ENCODE peak calls at places on chromosomes 12 and 14, in four cellular contexts. X, G, B and V are unnamed samples.

GRCh38 chr14:73372529-73372928 is 85.8 kb downstream of the NUMB start:
- DNase-seq in X (no peak), G (no peak), B (no peak), V (no peak)

GRCh38 chr12:21456291-21456780 is 18.9 kb downstream of the PYROXD1 start:
- DNase-seq in X (no peak), G (no peak), B (no peak), V (no peak)

GRCh38 chr12:4849024-4849594 is 60.6 kb upstream of the KCNA1 start:
- DNase-seq in X (peak; percentile 53), G (peak; percentile 49), B (no peak), V (no peak)

GRCh38 chr14:40368314-40368713 is 936.1 kb upstream of the FBXO33 start:
- DNase-seq in X (no peak), G (no peak), B (no peak), V (no peak)

GRCh38 chr14:101854366-101854765 is 92.9 kb downstream of the PPP2R5C start:
- DNase-seq in X (no peak), G (no peak), B (no peak), V (no peak)

GRCh38 chr12:88723219-88723618 is 142.9 kb upstream of the KITLG start:
- DNase-seq in X (no peak), G (no peak), B (no peak), V (no peak)

GRCh38 chr14:105855246-105855892 is 329.0 kb downstream of the TMEM121 start:
- DNase-seq in X (peak; percentile 66), G (no peak), B (no peak), V (no peak)

GRCh38 chr12:10553148-10553547 is 47.5 kb downstream of the EIF2S3B start:
- DNase-seq in X (no peak), G (no peak), B (no peak), V (no peak)

GRCh38 chr14:73789996-73790581 is 61.5 kb upstream of the PTGR2 start:
- DNase-seq in X (no peak), G (no peak), B (no peak), V (no peak)

GRCh38 chr14:104844306-104845032 is 20.6 kb upstream of the CEP170B start:
- DNase-seq in X (no peak), G (no peak), B (no peak), V (no peak)

GRCh38 chr12:2555487-2556082 is 239.2 kb upstream of the FKBP4 start:
- DNase-seq in X (no peak), G (no peak), B (no peak), V (no peak)

GRCh38 chr12:14776236-14776959 is 26.9 kb downstream of the WBP11 start:
- DNase-seq in X (peak; percentile 41), G (no peak), B (no peak), V (no peak)
- H3K27ac ChIP-seq in X (no peak overlapping the region), G (no peak overlapping the region), B (no peak overlapping the region), V (no peak overlapping the region)

GRCh38 chr12:84960918-84961317 is 48.3 kb upstream of the SLC6A15 start:
- DNase-seq in X (no peak), G (no peak), B (no peak), V (no peak)

GRCh38 chr12:84969226-84969625 is 56.6 kb upstream of the SLC6A15 start:
- DNase-seq in X (no peak), G (no peak), B (no peak), V (no peak)

DNA sequence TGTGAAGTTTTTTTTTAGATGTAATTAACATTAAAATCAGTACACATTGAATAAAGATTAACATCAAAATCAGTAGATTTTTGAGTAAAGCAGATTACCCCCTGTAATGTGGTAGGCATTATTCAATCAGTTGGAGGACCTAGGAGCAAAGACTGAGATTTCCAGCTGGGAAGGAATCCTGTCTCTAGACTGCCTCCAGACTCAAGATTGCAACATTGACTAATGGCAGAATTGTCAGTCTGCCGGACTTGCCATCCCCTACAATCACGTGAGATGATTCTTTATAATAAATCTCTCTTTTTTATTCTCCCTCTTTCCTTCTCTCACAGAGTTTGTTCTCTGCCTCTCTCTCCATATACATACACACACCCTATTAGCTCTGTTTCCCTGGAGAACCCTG is 51.4 kb upstream of the SLC6A15 start:
- DNase-seq in X (no peak), G (no peak), B (no peak), V (no peak)
- H3K4me3 ChIP-seq in X (no peak overlapping the region), G (no peak overlapping the region), B (no peak overlapping the region), V (no peak overlapping the region)

DNA sequence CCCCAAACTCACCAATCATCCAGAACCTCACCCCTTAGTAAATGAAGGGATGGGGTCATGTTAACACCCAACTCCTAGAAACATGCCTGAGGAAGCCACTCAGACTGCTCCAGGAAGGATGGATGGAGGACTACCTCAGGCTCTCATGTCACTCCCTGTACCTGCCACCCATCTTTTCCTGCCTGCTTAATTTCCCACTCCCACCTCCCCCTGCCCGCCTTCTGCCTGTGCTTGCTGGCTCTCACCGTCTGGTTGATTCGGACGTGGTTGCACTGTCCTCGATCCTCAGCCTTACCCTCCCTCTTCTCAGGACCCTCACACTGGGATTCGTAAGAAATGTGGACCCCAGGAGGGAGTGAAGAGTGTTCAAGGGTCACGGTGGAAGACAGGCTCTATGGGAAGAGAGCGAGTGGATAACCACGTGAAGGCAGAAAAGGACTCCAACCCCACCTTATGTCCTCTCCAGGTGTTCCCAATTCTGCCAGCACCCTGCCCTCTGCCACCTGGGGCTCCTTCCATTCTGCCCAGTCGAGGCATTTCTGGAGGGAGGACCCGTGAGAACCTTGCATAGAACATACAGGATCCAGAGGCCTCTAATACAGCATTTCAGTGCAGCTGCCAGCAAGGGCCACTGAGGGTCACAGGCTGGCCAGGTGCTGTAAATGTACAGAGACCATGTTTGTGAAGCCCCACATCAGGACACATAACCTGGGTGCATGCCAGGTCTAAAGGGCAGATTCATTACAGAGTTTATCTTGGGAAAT is 12.9 kb downstream of the ITGB7 start:
- DNase-seq in X (no peak), G (no peak), B (no peak), V (no peak)
- H3K27ac ChIP-seq in X (no peak overlapping the region), G (no peak overlapping the region), B (no peak overlapping the region), V (no peak overlapping the region)

DNA sequence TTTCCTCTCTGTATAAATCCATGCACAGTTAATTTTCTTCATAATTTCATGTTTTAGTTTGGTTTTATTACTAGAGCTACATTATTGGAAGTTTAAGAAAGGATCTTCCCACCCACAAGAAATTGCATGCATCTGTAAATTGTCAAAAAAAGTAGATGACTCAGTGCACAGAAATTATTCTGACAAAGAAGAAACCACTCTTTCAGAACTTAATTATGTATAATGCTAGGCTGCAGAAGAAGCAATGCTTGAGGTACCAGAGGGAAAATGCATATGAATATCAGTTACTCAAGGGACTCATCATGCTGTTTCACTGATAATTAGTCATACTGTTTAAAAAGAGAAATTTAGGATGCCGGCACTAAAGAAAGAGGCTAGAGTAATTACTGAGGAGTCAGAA is 147.0 kb downstream of the SLC16A7 start:
- DNase-seq in X (no peak), G (no peak), B (no peak), V (peak; percentile 22)
- H3K4me3 ChIP-seq in X (no peak overlapping the region), G (no peak overlapping the region), B (no peak overlapping the region), V (no peak overlapping the region)

GRCh38 chr14:76928301-76928700 is 100.2 kb downstream of the IRF2BPL start:
- DNase-seq in X (no peak), G (no peak), B (no peak), V (no peak)
- H3K27ac ChIP-seq in X (no peak overlapping the region), G (no peak overlapping the region), B (no peak overlapping the region), V (no peak overlapping the region)

DNA sequence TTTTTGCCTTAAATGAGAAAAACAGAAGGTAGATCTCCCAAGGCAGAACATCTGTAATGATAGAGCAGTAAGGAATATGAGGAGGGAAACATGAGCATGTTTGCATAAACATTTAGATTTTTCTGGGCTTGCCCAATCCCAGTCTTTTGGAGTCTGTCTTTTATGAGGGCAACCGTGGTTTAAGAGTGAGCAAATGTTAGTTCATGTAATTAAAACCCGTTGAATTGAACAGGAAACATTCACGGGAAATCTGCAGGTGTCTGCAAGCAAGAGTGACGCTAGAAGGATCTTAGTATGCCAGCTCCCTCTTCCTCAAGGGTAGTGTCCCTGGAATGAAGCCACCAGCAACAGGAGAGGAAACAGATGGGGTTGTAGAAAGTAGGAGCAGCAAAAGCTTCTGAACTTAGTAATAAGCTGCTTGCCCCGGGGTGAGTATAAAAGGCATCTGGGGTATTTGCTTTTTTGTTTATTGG is 79.4 kb downstream of the ARF6 start:
- DNase-seq in X (peak; percentile 62), G (no peak), B (no peak), V (peak; percentile 74)
- H3K4me3 ChIP-seq in X (peak overlapping the region; percentile 65), G (no peak overlapping the region), B (no peak overlapping the region), V (peak overlapping the region; percentile 62)